ENCODE peak calls at places on chromosomes 6 and 20, in six cellular contexts. O is tibial nerve, Z is ovary, K is colonic mucosa, N is ascending aorta, T is heart left ventricle. G is an unnamed sample.
A peak's percentile ranks its signal among the peaks of the same experiment; 100 is the strongest.

GRCh38 chr20:63964412-63964811 is 5.3 kb downstream of the ZNF512B start:
- DNase-seq in T (peak; percentile 20), K (no peak), Z (peak; percentile 14), N (no peak), O (no peak), G (no peak)

GRCh38 chr6:26028753-26029569 is 58.3 kb upstream of the HFE start:
- DNase-seq in O (no peak), N (no peak), Z (no peak), T (no peak), K (no peak), G (no peak)

GRCh38 chr6:25369043-25369442 is 89.9 kb downstream of the CARMIL1 start:
- DNase-seq in K (no peak), T (peak; percentile 48), N (no peak), Z (no peak), O (peak; percentile 35), G (peak; percentile 24)

GRCh38 chr6:111732390-111732789 is 126.7 kb upstream of the TRAF3IP2 start:
- DNase-seq in O (no peak), T (no peak), Z (no peak), K (no peak), N (no peak), G (no peak)

GRCh38 chr6:124203812-124204167 is 400.1 kb downstream of the NKAIN2 start:
- DNase-seq in N (no peak), T (no peak), K (no peak), Z (no peak), O (no peak), G (no peak)

GRCh38 chr6:117409863-117410262 is 15.9 kb downstream of the ROS1 start:
- DNase-seq in Z (no peak), K (no peak), O (no peak), T (no peak), N (no peak), G (no peak)

GRCh38 chr6:154345811-154346210 is 10.8 kb downstream of the IPCEF1 start:
- DNase-seq in N (no peak), K (no peak), O (no peak), Z (no peak), T (no peak), G (no peak)

GRCh38 chr20:35503281-35503680 is 26.2 kb downstream of the C20orf173 start:
- DNase-seq in Z (no peak), O (no peak), T (no peak), N (no peak), K (no peak), G (no peak)

GRCh38 chr6:2630362-2630761 is 120.4 kb downstream of the MYLK4 start:
- DNase-seq in Z (peak; percentile 47), O (peak; percentile 32), N (peak; percentile 90), T (no peak), K (no peak), G (no peak)

GRCh38 chr20:20083796-20084195 is 31.5 kb downstream of the CFAP61 start:
- DNase-seq in Z (no peak), T (no peak), O (no peak), N (no peak), K (no peak), G (no peak)

DNA sequence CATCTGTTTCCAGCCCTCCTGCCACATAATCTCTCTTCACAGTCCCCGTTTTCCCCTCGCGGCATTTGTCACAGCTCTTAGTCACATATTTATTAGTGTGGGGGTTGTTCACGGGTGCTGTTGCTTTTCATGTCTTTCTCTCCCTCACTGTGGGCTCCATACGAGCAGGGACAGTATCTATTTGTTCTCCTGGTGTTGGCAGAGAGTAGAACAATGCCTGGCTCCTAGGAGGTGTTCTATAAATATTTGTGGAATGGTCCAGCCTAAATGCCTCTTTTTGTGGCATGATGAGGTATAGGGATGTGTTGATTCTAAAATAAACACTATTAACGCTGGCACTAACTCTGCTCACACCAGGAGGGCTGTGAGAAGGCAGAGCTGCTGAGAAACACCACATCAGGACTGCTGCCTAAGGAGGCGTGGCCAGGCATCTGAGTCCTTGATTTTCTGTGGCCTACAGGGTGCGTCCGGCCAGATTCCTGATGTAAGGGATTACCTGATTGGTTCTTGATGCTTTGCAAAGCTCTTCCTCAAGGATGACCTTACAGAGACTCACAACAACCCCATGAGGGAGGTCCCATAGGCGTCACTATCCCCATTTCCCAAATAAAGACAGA is 219.8 kb upstream of the ARID1B start:
- DNase-seq in K (no peak), Z (no peak), T (peak; percentile 72), O (no peak), N (no peak), G (no peak)
- H3K4me3 ChIP-seq in K (no peak overlapping the region), Z (no peak overlapping the region), T (no peak overlapping the region), O (no peak overlapping the region), N (no peak overlapping the region), G (no peak overlapping the region)

GRCh38 chr20:62388839-62389600 is 2.1 kb downstream of the RPS21 start:
- DNase-seq in Z (no peak), T (no peak), O (no peak), N (no peak), K (no peak), G (no peak)
- H3K36me3 ChIP-seq in Z (no peaks in the 10 kb centered on the region), T (peaks cover 7% of the 10 kb centered on the region), O (peaks cover 61% of the 10 kb centered on the region), N (peaks cover 20% of the 10 kb centered on the region), K (no peaks in the 10 kb centered on the region), G (peaks cover 27% of the 10 kb centered on the region)

DNA sequence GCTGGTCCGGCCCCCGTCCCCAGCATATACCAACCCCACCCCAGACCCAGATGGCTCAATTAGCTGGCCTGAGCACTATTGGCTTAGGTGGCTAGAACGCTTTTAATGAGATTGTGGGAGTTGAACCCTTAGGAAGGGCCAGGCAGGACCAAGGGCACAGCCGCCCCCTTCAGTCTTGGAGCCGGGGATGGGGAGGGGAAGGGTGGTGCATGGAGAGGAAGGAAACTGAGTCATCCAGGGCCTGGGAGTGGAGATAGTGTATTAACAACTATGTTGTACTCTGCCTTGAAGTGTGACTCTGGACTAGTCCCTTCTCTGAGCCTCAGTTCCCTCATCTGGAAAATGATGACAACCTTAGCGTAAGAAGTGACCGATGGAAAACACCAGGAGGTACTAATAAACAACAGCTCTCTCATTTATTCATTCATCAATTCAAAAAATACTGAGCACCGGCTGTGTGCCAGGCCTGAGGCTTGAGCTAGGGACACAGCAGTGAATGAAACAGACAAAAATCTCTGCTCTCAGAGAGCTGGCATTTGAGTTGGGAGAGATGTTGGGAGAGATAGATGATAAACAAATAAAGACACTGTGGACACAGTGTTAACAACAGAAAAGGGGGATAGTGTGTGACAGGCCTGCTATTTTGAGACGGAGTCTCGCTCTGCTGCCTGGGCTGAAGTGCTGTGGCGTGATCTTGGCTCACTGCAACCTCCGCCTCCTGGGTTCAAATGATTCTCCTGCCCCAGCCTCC is 11.5 kb downstream of the PEDS1 start:
- DNase-seq in T (no peak), K (no peak), O (no peak), N (no peak), Z (no peak), G (no peak)
- H3K4me3 ChIP-seq in T (no peak overlapping the region), K (no peak overlapping the region), O (no peak overlapping the region), N (no peak overlapping the region), Z (no peak overlapping the region), G (no peak overlapping the region)

GRCh38 chr6:4728436-4728769 is 47.8 kb upstream of the CDYL start:
- DNase-seq in O (no peak), N (no peak), Z (no peak), K (no peak), T (no peak), G (no peak)

GRCh38 chr6:4732691-4733315 is 43.4 kb upstream of the CDYL start:
- DNase-seq in N (peak; percentile 66), K (peak; percentile 19), O (peak; percentile 9), T (peak; percentile 56), Z (peak; percentile 39), G (peak; percentile 41)

GRCh38 chr6:4728949-4729348 is 47.3 kb upstream of the CDYL start:
- DNase-seq in N (no peak), Z (no peak), T (no peak), O (no peak), K (no peak), G (no peak)

GRCh38 chr6:4727671-4728435 is 48.4 kb upstream of the CDYL start:
- DNase-seq in T (no peak), O (no peak), K (peak; percentile 67), N (no peak), Z (no peak), G (no peak)

DNA sequence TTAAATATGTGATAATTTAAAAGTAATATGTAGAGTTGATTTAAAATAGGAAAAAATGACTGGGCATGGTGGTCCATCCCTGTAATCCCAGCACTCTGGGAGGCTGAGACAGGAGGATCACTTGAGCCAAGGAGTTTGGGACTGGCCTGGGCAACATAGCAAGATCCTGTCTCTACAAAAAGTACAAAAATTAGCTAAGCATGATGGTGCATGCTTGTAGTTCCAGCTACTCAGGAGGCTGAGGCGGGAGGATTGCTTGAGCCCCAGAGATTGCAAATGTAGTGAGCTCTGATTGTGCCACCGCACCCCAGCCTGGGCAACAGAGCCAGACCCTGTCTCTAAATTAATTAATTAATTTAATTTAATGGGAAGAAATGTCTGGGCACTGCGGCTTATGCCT is 44.2 kb upstream of the CDYL start:
- DNase-seq in T (no peak), K (no peak), N (no peak), Z (no peak), O (no peak), G (no peak)
- H3K36me3 ChIP-seq in T (no peaks in the 10 kb centered on the region), K (no peaks in the 10 kb centered on the region), N (no peaks in the 10 kb centered on the region), Z (no peaks in the 10 kb centered on the region), O (no peaks in the 10 kb centered on the region), G (no peaks in the 10 kb centered on the region)

DNA sequence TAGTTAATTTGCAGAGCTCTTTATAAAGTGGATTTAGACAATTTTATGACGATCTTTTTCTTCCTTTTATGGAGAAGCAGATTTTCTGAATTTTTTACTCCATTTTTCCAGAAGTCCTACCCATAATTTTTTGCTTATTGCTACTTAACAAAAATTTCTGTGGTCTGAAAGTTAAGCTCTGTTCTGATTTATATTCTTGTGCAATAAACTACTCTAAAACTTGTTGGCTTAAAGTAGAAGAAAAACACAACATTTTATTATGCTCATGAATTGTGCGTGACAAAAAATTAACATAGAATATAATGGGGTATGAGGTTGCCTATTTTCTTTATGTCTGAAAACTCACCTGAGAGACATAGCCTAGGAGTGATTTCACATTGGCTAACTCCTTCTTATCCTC is 2.6 kb downstream of the DEFB113 start:
- DNase-seq in N (no peak), K (no peak), O (no peak), Z (no peak), T (no peak), G (no peak)
- H3K4me3 ChIP-seq in N (no peak overlapping the region), K (no peak overlapping the region), O (no peak overlapping the region), Z (no peak overlapping the region), T (no peak overlapping the region), G (no peak overlapping the region)

GRCh38 chr6:137968901-137969300 is 101.8 kb downstream of the TNFAIP3 start:
- DNase-seq in T (no peak), O (no peak), Z (no peak), K (no peak), N (no peak), G (no peak)
- H3K36me3 ChIP-seq in T (no peaks in the 10 kb centered on the region), O (no peaks in the 10 kb centered on the region), Z (no peaks in the 10 kb centered on the region), K (no peaks in the 10 kb centered on the region), N (no peaks in the 10 kb centered on the region), G (no peaks in the 10 kb centered on the region)

GRCh38 chr20:33262658-33263065 is 20.4 kb upstream of the BPIFB1 start:
- DNase-seq in T (no peak), Z (no peak), K (no peak), N (no peak), O (peak; percentile 33), G (peak; percentile 70)
- H3K4me3 ChIP-seq in T (no peak overlapping the region), Z (no peak overlapping the region), K (no peak overlapping the region), N (no peak overlapping the region), O (no peak overlapping the region), G (no peak overlapping the region)

GRCh38 chr20:10652660-10653191 is 21.1 kb downstream of the JAG1 start:
- DNase-seq in N (no peak), T (no peak), O (no peak), K (no peak), Z (no peak), G (no peak)
- H3K36me3 ChIP-seq in N (peaks cover 22% of the 10 kb centered on the region), T (peaks cover 36% of the 10 kb centered on the region), O (peaks cover 55% of the 10 kb centered on the region), K (peaks cover 17% of the 10 kb centered on the region), Z (no peaks in the 10 kb centered on the region), G (no peaks in the 10 kb centered on the region)